ENCODE peak calls at places on chromosomes 4 and X, in seven cellular contexts. L is effector memory CD4-positive, alpha-beta T cell; J is endothelial cell of umbilical vein; P is mesenchymal stem cell; Z is tibial artery; D is cardiac muscle cell; C is BE2C. X is an unnamed sample. For H3K4me1, the result is how much of the 10 kb centered on the place peaks cover.

GRCh38 chr4:66974665-66975064 is 570.6 kb downstream of the CENPC start:
- DNase-seq in C (no peak), D (no peak), J (no peak), Z (no peak), L (no peak), P (no peak), X (no peak)

GRCh38 chr4:104906274-104906673 is 240.4 kb upstream of the TET2 start:
- DNase-seq in L (no peak), P (no peak), D (no peak), J (no peak), Z (no peak), C (no peak), X (no peak)

GRCh38 chr4:29805245-29805644 is 914.9 kb upstream of the PCDH7 start:
- DNase-seq in C (no peak), D (no peak), L (no peak), J (no peak), Z (no peak), P (peak), X (peak)

GRCh38 chr4:74284074-74284473 is 24.2 kb upstream of the EPGN start:
- DNase-seq in J (no peak), P (peak), C (no peak), L (no peak), Z (no peak), D (peak), X (no peak)

GRCh38 chr4:45741897-45742296 is 382.0 kb downstream of the GABRG1 start:
- DNase-seq in D (no peak), J (no peak), P (no peak), L (no peak), C (no peak), Z (no peak), X (no peak)

GRCh38 chr4:101355767-101356702 is 8.7 kb upstream of the PPP3CA start:
- DNase-seq in D (peak), J (peak), Z (no peak), L (no peak), C (no peak), P (peak), X (no peak)

GRCh38 chr4:165207016-165207430 is 338 bp upstream of the KLHL2 start:
- DNase-seq in C (no peak), P (no peak), Z (no peak), J (peak), L (no peak), D (peak), X (peak)

GRCh38 chr4:186723207-186724047 is at the start of gene FAT1:
- DNase-seq in P (peak), L (no peak), Z (peak), C (peak), D (peak), J (peak), X (peak)

GRCh38 chrX:40262641-40263560 is 165.1 kb upstream of the BCOR start:
- DNase-seq in Z (no peak), J (peak), C (no peak), L (no peak), P (peak), D (peak), X (no peak)

GRCh38 chr4:69025191-69025998 is 70.9 kb upstream of the UGT2B7 start:
- DNase-seq in L (no peak), Z (no peak), C (no peak), J (no peak), D (no peak), P (peak), X (peak)
- H3K4me1 ChIP-seq in L (under half), Z (under half), C (under half), J (under half), D (under half), P (under half), X (under half)

GRCh38 chrX:50204364-50204899 is at the start of gene CCNB3:
- DNase-seq in D (peak), L (peak), P (peak), Z (peak), J (peak), C (peak), X (peak)
- H3K4me3 ChIP-seq in D (no peak), L (peak), P (no peak), Z (peak), J (no peak), C (peak), X (peak)

GRCh38 chr4:152778656-152779512 is 646 bp downstream of the TIGD4 start:
- DNase-seq in C (peak), D (peak), Z (no peak), P (no peak), J (peak), L (no peak), X (peak)

GRCh38 chr4:152777488-152777887 is 2.0 kb downstream of the TIGD4 start:
- DNase-seq in J (no peak), Z (no peak), L (no peak), P (no peak), C (no peak), D (no peak), X (no peak)

GRCh38 chr4:152780267-152780811 is 585 bp downstream of the ARFIP1 start:
- DNase-seq in Z (no peak), P (peak), L (no peak), J (no peak), C (peak), D (peak), X (no peak)

GRCh38 chr4:152776352-152776751 is 3.2 kb downstream of the TIGD4 start:
- DNase-seq in Z (no peak), D (peak), J (peak), L (no peak), C (no peak), P (no peak), X (no peak)

GRCh38 chr4:152779513-152780266 is at the start of the genes ARFIP1 and TIGD4:
- DNase-seq in C (peak), L (peak), J (peak), Z (peak), P (peak), D (peak), X (peak)
- H3K4me1 ChIP-seq in C (under half), L (under half), J (under half), Z (under half), P (under half), D (under half), X (under half)

GRCh38 chr4:2900701-2901100 is 57.1 kb downstream of the ADD1 start:
- DNase-seq in J (no peak), C (no peak), P (no peak), Z (no peak), L (no peak), D (no peak), X (no peak)

GRCh38 chr4:2898001-2898400 is 54.4 kb downstream of the ADD1 start:
- DNase-seq in Z (no peak), J (no peak), P (no peak), D (peak), L (no peak), C (peak), X (no peak)

GRCh38 chr4:2905544-2905943 is 57.7 kb downstream of the NOP14 start:
- DNase-seq in D (no peak), Z (peak), L (no peak), C (no peak), J (no peak), P (no peak), X (no peak)

GRCh38 chr4:2902126-2902525 is 58.5 kb downstream of the ADD1 start:
- DNase-seq in C (no peak), J (peak), Z (no peak), D (peak), L (no peak), P (no peak), X (no peak)

GRCh38 chr4:2901186-2901585 is 57.5 kb downstream of the ADD1 start:
- DNase-seq in Z (no peak), L (no peak), J (no peak), D (no peak), P (no peak), C (no peak), X (no peak)
- H3K4me3 ChIP-seq in Z (no peak), L (no peak), J (no peak), D (no peak), P (no peak), C (no peak), X (no peak)

GRCh38 chr4:168884251-168885124 is 125.6 kb downstream of the CBR4 start:
- DNase-seq in L (no peak), C (no peak), Z (no peak), P (peak), D (no peak), J (no peak), X (no peak)
- H3K4me1 ChIP-seq in L (under half), C (under half), Z (under half), P (under half), D (under half), J (under half), X (under half)

GRCh38 chrX:137575596-137576255 is 9.8 kb downstream of the ZIC3 start:
- DNase-seq in Z (no peak), J (no peak), L (no peak), D (no peak), C (no peak), P (no peak), X (peak)

GRCh38 chrX:137569470-137569891 is 3.6 kb downstream of the ZIC3 start:
- DNase-seq in J (no peak), P (no peak), C (no peak), Z (no peak), D (no peak), L (no peak), X (no peak)

GRCh38 chrX:137573356-137574101 is 7.6 kb downstream of the ZIC3 start:
- DNase-seq in P (no peak), Z (no peak), J (no peak), D (no peak), C (no peak), L (no peak), X (no peak)

GRCh38 chrX:137574784-137575298 is 8.9 kb downstream of the ZIC3 start:
- DNase-seq in P (no peak), J (no peak), C (no peak), Z (no peak), L (no peak), D (no peak), X (no peak)

GRCh38 chrX:137574102-137574783 is 8.3 kb downstream of the ZIC3 start:
- DNase-seq in Z (no peak), L (no peak), C (no peak), J (no peak), P (no peak), D (no peak), X (no peak)
- H3K4me3 ChIP-seq in Z (no peak), L (no peak), C (no peak), J (no peak), P (no peak), D (peak), X (no peak)

X was measured in HAP-1.